ENCODE peak calls at places on chromosome 17, in four cellular contexts. One of them, this sample, is unnamed.

GRCh38 chr17:27218719-27219488 is 75.0 kb upstream of the WSB1 start:
- DNase-seq in fibroblast of gingiva: no peak
- DNase-seq in neural crest cell: no peak
- DNase-seq in activated T-cell treated with anti-CD3 and anti-CD28 coated beads, Interleukin-2, amount 50 U/mL, for 72 hours: peak
- DNase-seq in this sample: no peak

GRCh38 chr17:78301821-78302213 is 58.1 kb downstream of the SOCS3 start:
- DNase-seq in fibroblast of gingiva: no peak
- DNase-seq in neural crest cell: no peak
- DNase-seq in activated T-cell treated with anti-CD3 and anti-CD28 coated beads, Interleukin-2, amount 50 U/mL, for 72 hours: no peak
- DNase-seq in this sample: no peak

GRCh38 chr17:74213897-74214386 is 571 bp downstream of the TTYH2 start:
- DNase-seq in fibroblast of gingiva: no peak
- DNase-seq in neural crest cell: no peak
- DNase-seq in activated T-cell treated with anti-CD3 and anti-CD28 coated beads, Interleukin-2, amount 50 U/mL, for 72 hours: no peak
- DNase-seq in this sample: no peak

GRCh38 chr17:44331249-44331760 is 6.7 kb upstream of the SLC25A39 start:
- DNase-seq in neural crest cell: peak
- DNase-seq in activated T-cell treated with anti-CD3 and anti-CD28 coated beads, Interleukin-2, amount 50 U/mL, for 72 hours: peak
- DNase-seq in fibroblast of gingiva: peak
- DNase-seq in this sample: no peak

GRCh38 chr17:78357177-78357586 is 2.7 kb downstream of the SOCS3 start:
- DNase-seq in activated T-cell treated with anti-CD3 and anti-CD28 coated beads, Interleukin-2, amount 50 U/mL, for 72 hours: peak
- DNase-seq in neural crest cell: no peak
- DNase-seq in fibroblast of gingiva: peak
- DNase-seq in this sample: no peak

GRCh38 chr17:78589885-78590284 is 12.7 kb upstream of the DNAH17 start:
- DNase-seq in fibroblast of gingiva: no peak
- DNase-seq in activated T-cell treated with anti-CD3 and anti-CD28 coated beads, Interleukin-2, amount 50 U/mL, for 72 hours: no peak
- DNase-seq in neural crest cell: no peak
- DNase-seq in this sample: no peak

GRCh38 chr17:30831257-30831656 is 509 bp upstream of the ATAD5 start:
- DNase-seq in activated T-cell treated with anti-CD3 and anti-CD28 coated beads, Interleukin-2, amount 50 U/mL, for 72 hours: peak
- DNase-seq in neural crest cell: no peak
- DNase-seq in fibroblast of gingiva: no peak
- DNase-seq in this sample: no peak

GRCh38 chr17:78127888-78128615 is 503 bp downstream of the TMC6 start:
- DNase-seq in neural crest cell: no peak
- DNase-seq in fibroblast of gingiva: no peak
- DNase-seq in activated T-cell treated with anti-CD3 and anti-CD28 coated beads, Interleukin-2, amount 50 U/mL, for 72 hours: no peak
- DNase-seq in this sample: no peak

GRCh38 chr17:59651346-59651745 is 31.7 kb downstream of the CLTC start:
- DNase-seq in activated T-cell treated with anti-CD3 and anti-CD28 coated beads, Interleukin-2, amount 50 U/mL, for 72 hours: no peak
- DNase-seq in neural crest cell: no peak
- DNase-seq in fibroblast of gingiva: no peak
- DNase-seq in this sample: no peak

GRCh38 chr17:17837966-17838962 is 1.5 kb upstream of the SREBF1 start:
- DNase-seq in neural crest cell: no peak
- DNase-seq in activated T-cell treated with anti-CD3 and anti-CD28 coated beads, Interleukin-2, amount 50 U/mL, for 72 hours: no peak
- DNase-seq in fibroblast of gingiva: peak
- DNase-seq in this sample: no peak

GRCh38 chr17:75826561-75827290 is 17.5 kb downstream of the UNC13D start:
- DNase-seq in activated T-cell treated with anti-CD3 and anti-CD28 coated beads, Interleukin-2, amount 50 U/mL, for 72 hours: no peak
- DNase-seq in neural crest cell: no peak
- DNase-seq in fibroblast of gingiva: no peak
- DNase-seq in this sample: no peak

GRCh38 chr17:6482105-6482455 is 37.8 kb downstream of the PIMREG start:
- DNase-seq in activated T-cell treated with anti-CD3 and anti-CD28 coated beads, Interleukin-2, amount 50 U/mL, for 72 hours: no peak
- DNase-seq in fibroblast of gingiva: no peak
- DNase-seq in neural crest cell: no peak
- DNase-seq in this sample: no peak

GRCh38 chr17:6523330-6523729 is 33.0 kb downstream of the PITPNM3 start:
- DNase-seq in fibroblast of gingiva: no peak
- DNase-seq in activated T-cell treated with anti-CD3 and anti-CD28 coated beads, Interleukin-2, amount 50 U/mL, for 72 hours: no peak
- DNase-seq in neural crest cell: no peak
- DNase-seq in this sample: no peak

GRCh38 chr17:34236341-34236892 is 18.7 kb upstream of the CCL2 start:
- DNase-seq in fibroblast of gingiva: no peak
- DNase-seq in neural crest cell: no peak
- DNase-seq in activated T-cell treated with anti-CD3 and anti-CD28 coated beads, Interleukin-2, amount 50 U/mL, for 72 hours: no peak
- DNase-seq in this sample: no peak

GRCh38 chr17:7897090-7897489 is 8.5 kb downstream of the CHD3 start:
- DNase-seq in activated T-cell treated with anti-CD3 and anti-CD28 coated beads, Interleukin-2, amount 50 U/mL, for 72 hours: no peak
- DNase-seq in neural crest cell: no peak
- DNase-seq in fibroblast of gingiva: no peak
- DNase-seq in this sample: no peak

GRCh38 chr17:77476498-77476897 is 335.7 kb downstream of the SEC14L1 start:
- DNase-seq in neural crest cell: no peak
- DNase-seq in fibroblast of gingiva: no peak
- DNase-seq in activated T-cell treated with anti-CD3 and anti-CD28 coated beads, Interleukin-2, amount 50 U/mL, for 72 hours: no peak
- DNase-seq in this sample: no peak

GRCh38 chr17:59165933-59166342 is 10.4 kb downstream of the PRR11 start:
- DNase-seq in neural crest cell: peak
- DNase-seq in activated T-cell treated with anti-CD3 and anti-CD28 coated beads, Interleukin-2, amount 50 U/mL, for 72 hours: peak
- DNase-seq in fibroblast of gingiva: peak
- DNase-seq in this sample: no peak

GRCh38 chr17:57296231-57296630 is 39.9 kb downstream of the MSI2 start:
- DNase-seq in activated T-cell treated with anti-CD3 and anti-CD28 coated beads, Interleukin-2, amount 50 U/mL, for 72 hours: no peak
- DNase-seq in fibroblast of gingiva: no peak
- DNase-seq in neural crest cell: no peak
- DNase-seq in this sample: no peak

GRCh38 chr17:2275722-2276121 is 27.9 kb downstream of the SMG6 start:
- DNase-seq in activated T-cell treated with anti-CD3 and anti-CD28 coated beads, Interleukin-2, amount 50 U/mL, for 72 hours: no peak
- DNase-seq in neural crest cell: no peak
- DNase-seq in fibroblast of gingiva: no peak
- DNase-seq in this sample: no peak

GRCh38 chr17:22435231-22435974 is 743.1 kb downstream of the KCNJ18 start:
- DNase-seq in neural crest cell: no peak
- DNase-seq in fibroblast of gingiva: no peak
- DNase-seq in activated T-cell treated with anti-CD3 and anti-CD28 coated beads, Interleukin-2, amount 50 U/mL, for 72 hours: no peak
- DNase-seq in this sample: no peak

GRCh38 chr17:16407911-16408588 is 7.3 kb upstream of the TRPV2 start:
- DNase-seq in fibroblast of gingiva: no peak
- DNase-seq in activated T-cell treated with anti-CD3 and anti-CD28 coated beads, Interleukin-2, amount 50 U/mL, for 72 hours: peak
- DNase-seq in neural crest cell: no peak
- DNase-seq in this sample: no peak

GRCh38 chr17:44503080-44503842 is at the start of gene GPATCH8:
- DNase-seq in neural crest cell: peak
- DNase-seq in activated T-cell treated with anti-CD3 and anti-CD28 coated beads, Interleukin-2, amount 50 U/mL, for 72 hours: peak
- DNase-seq in fibroblast of gingiva: peak
- DNase-seq in this sample: peak